ENCODE peak calls at places on chromosomes 11 and 22, in four cellular contexts. One of them, this sample, is unnamed.

GRCh38 chr11:73426184-73426845 is 50.1 kb downstream of the RELT start:
- DNase-seq in K562: no peak
- DNase-seq in GM12878: no peak
- DNase-seq in A549: no peak
- DNase-seq in this sample: no peak

GRCh38 chr11:59358020-59358419 is 675 bp upstream of the OR5AN1 start:
- DNase-seq in K562: no peak
- DNase-seq in GM12878: no peak
- DNase-seq in A549: no peak
- DNase-seq in this sample: no peak

GRCh38 chr22:50702261-50702671 is 29.6 kb downstream of the SHANK3 start:
- DNase-seq in K562: no peak
- DNase-seq in GM12878: no peak
- DNase-seq in A549: no peak
- DNase-seq in this sample: no peak

GRCh38 chr11:121340010-121340580 is 47.5 kb downstream of the SC5D start:
- DNase-seq in K562: no peak
- DNase-seq in GM12878: no peak
- DNase-seq in A549: no peak
- DNase-seq in this sample: no peak

GRCh38 chr11:107859459-107860239 is 1.1 kb upstream of the SLC35F2 start:
- DNase-seq in K562: peak; percentile 13
- DNase-seq in GM12878: peak; percentile 63
- DNase-seq in A549: peak; percentile 36
- DNase-seq in this sample: peak; percentile 53

GRCh38 chr11:10407749-10408472 is 47.2 kb upstream of the AMPD3 start:
- DNase-seq in K562: no peak
- DNase-seq in GM12878: no peak
- DNase-seq in A549: no peak
- DNase-seq in this sample: no peak

GRCh38 chr11:12430351-12430750 is 53.0 kb downstream of the PARVA start:
- DNase-seq in K562: no peak
- DNase-seq in GM12878: no peak
- DNase-seq in A549: no peak
- DNase-seq in this sample: no peak

GRCh38 chr11:133693110-133693509 is 152.2 kb downstream of the SPATA19 start:
- DNase-seq in K562: no peak
- DNase-seq in GM12878: no peak
- DNase-seq in A549: no peak
- DNase-seq in this sample: no peak

GRCh38 chr11:1845571-1846452 is 7.0 kb downstream of the TNNI2 start:
- DNase-seq in K562: no peak
- DNase-seq in GM12878: no peak
- DNase-seq in A549: no peak
- DNase-seq in this sample: no peak

GRCh38 chr11:91778758-91779157 is 445.9 kb upstream of the FAT3 start:
- DNase-seq in K562: no peak
- DNase-seq in GM12878: no peak
- DNase-seq in A549: no peak
- DNase-seq in this sample: no peak

GRCh38 chr22:47012589-47013365 is 250.3 kb downstream of the TBC1D22A start:
- DNase-seq in K562: peak; percentile 16
- DNase-seq in GM12878: no peak
- DNase-seq in A549: no peak
- DNase-seq in this sample: peak; percentile 50

GRCh38 chr11:11035331-11035730 is 177.5 kb upstream of the ZBED5 start:
- DNase-seq in K562: no peak
- DNase-seq in GM12878: no peak
- DNase-seq in A549: no peak
- DNase-seq in this sample: peak; percentile 7

GRCh38 chr11:13952668-13953067 is 9.9 kb upstream of the SPON1 start:
- DNase-seq in K562: no peak
- DNase-seq in GM12878: no peak
- DNase-seq in A549: no peak
- DNase-seq in this sample: no peak

GRCh38 chr11:80146231-80146630 is 705.4 kb upstream of the TENM4 start:
- DNase-seq in K562: no peak
- DNase-seq in GM12878: no peak
- DNase-seq in A549: no peak
- DNase-seq in this sample: no peak

GRCh38 chr11:19499999-19500398 is 212.6 kb upstream of the NAV2 start:
- DNase-seq in K562: no peak
- DNase-seq in GM12878: no peak
- DNase-seq in A549: no peak
- DNase-seq in this sample: no peak

GRCh38 chr11:72727521-72727920 is 24.7 kb downstream of the ARAP1 start:
- DNase-seq in K562: no peak
- DNase-seq in GM12878: no peak
- DNase-seq in A549: no peak
- DNase-seq in this sample: no peak

GRCh38 chr22:47240116-47240515 is 477.7 kb downstream of the TBC1D22A start:
- DNase-seq in K562: no peak
- DNase-seq in GM12878: no peak
- DNase-seq in A549: no peak
- DNase-seq in this sample: no peak

GRCh38 chr11:59154585-59154984 is 11.9 kb downstream of the FAM111A start:
- DNase-seq in K562: no peak
- DNase-seq in GM12878: no peak
- DNase-seq in A549: no peak
- DNase-seq in this sample: no peak

DNA sequence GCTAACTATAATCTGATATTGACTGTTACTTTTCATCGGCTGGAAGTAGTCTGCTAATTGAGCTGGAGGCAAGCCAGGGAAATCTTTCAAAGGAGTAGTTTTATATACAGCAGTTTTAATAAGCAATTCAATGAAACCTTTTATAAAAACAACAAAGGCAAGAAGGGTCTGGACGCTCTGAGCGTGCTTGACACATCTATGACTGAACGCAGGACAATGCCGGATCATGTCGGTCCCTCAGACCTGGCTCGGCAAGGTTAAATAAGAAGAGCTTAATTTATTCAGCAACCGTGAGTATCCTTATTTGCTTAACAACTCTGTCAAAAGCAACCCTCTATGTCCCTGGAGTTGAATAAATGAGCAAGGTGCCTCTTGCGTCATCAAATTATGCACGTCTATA is 121.3 kb downstream of the NCAM1 start:
- DNase-seq in K562: no peak
- DNase-seq in GM12878: no peak
- DNase-seq in A549: no peak
- DNase-seq in this sample: no peak
- TF ChIP-seq JUNB in K562: no peak
- TF ChIP-seq JUNB in GM12878: no peak
- TF ChIP-seq JUNB in A549: no peak
- TF ChIP-seq JUNB in this sample: no peak

GRCh38 chr11:118690553-118691304 is 11.3 kb upstream of the TREH start:
- DNase-seq in K562: no peak
- DNase-seq in GM12878: no peak
- DNase-seq in A549: no peak
- DNase-seq in this sample: no peak

GRCh38 chr11:118689503-118689851 is 10.0 kb upstream of the TREH start:
- DNase-seq in K562: no peak
- DNase-seq in GM12878: no peak
- DNase-seq in A549: no peak
- DNase-seq in this sample: no peak

GRCh38 chr11:118688851-118689502 is 9.5 kb upstream of the TREH start:
- DNase-seq in K562: no peak
- DNase-seq in GM12878: no peak
- DNase-seq in A549: no peak
- DNase-seq in this sample: no peak

GRCh38 chr11:118687906-118688305 is 8.5 kb upstream of the TREH start:
- DNase-seq in K562: no peak
- DNase-seq in GM12878: no peak
- DNase-seq in A549: no peak
- DNase-seq in this sample: no peak

GRCh38 chr11:118689852-118690552 is 10.6 kb upstream of the TREH start:
- DNase-seq in K562: peak; percentile 91
- DNase-seq in GM12878: no peak
- DNase-seq in A549: peak; percentile 93
- DNase-seq in this sample: peak; percentile 97
- H3K4me3 ChIP-seq in K562: no peak overlapping the region
- H3K4me3 ChIP-seq in GM12878: peak overlapping the region; percentile 56
- H3K4me3 ChIP-seq in A549: peak overlapping the region; percentile 34
- H3K4me3 ChIP-seq in this sample: peak overlapping the region; percentile 66

GRCh38 chr11:105155679-105156078 is 16.1 kb upstream of the CARD18 start:
- DNase-seq in K562: no peak
- DNase-seq in GM12878: no peak
- DNase-seq in A549: no peak
- DNase-seq in this sample: peak; percentile 17
- TF ChIP-seq JUNB in K562: no peak
- TF ChIP-seq JUNB in GM12878: no peak
- TF ChIP-seq JUNB in A549: no peak
- TF ChIP-seq JUNB in this sample: no peak

GRCh38 chr22:37426532-37427127 is 649 bp downstream of the ELFN2 start:
- DNase-seq in K562: no peak
- DNase-seq in GM12878: no peak
- DNase-seq in A549: no peak
- DNase-seq in this sample: no peak

GRCh38 chr22:37427128-37427710 is at the start of gene ELFN2:
- DNase-seq in K562: no peak
- DNase-seq in GM12878: no peak
- DNase-seq in A549: no peak
- DNase-seq in this sample: peak; percentile 66

GRCh38 chr22:37427711-37428635 is 694 bp upstream of the ELFN2 start:
- DNase-seq in K562: no peak
- DNase-seq in GM12878: no peak
- DNase-seq in A549: no peak
- DNase-seq in this sample: peak; percentile 50

GRCh38 chr22:37425369-37425768 is 1.9 kb downstream of the ELFN2 start:
- DNase-seq in K562: no peak
- DNase-seq in GM12878: no peak
- DNase-seq in A549: no peak
- DNase-seq in this sample: no peak

DNA sequence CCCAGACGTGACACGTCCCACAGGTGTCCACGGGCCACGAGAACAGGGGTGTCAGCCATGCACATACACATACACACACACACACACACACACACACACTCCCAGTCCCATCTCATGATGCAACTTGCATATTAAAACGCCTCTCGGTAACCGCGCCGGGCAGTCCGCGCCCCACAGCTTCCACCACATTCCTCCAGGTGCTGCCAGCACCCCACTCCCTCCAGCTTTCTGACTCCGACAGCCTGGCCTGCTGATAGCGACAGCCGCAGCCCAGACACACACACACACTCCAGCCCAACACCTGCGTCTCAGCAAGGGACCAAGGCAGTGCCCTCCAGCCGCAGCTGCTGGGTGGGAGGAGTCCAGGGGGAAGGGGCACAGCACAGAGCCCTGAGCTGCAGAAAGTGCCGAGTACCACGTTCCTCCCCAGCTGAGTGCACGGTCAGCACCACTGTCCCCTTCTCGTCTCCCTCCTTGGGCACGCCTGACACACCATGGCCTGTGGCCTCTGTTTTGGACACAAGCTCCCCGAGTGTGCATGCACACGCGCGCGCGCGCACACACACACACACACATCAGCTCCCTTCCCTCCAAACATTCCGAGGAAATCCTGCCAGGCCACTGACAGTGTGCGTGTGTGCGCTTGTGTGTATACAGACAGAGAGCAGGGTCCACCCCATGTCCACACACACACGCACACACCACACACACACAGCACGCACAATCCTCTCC is 1.3 kb downstream of the ELFN2 start:
- DNase-seq in K562: no peak
- DNase-seq in GM12878: no peak
- DNase-seq in A549: peak; percentile 22
- DNase-seq in this sample: peak; percentile 70
- H3K4me3 ChIP-seq in K562: no peak overlapping the region
- H3K4me3 ChIP-seq in GM12878: no peak overlapping the region
- H3K4me3 ChIP-seq in A549: peak overlapping the region; percentile 90
- H3K4me3 ChIP-seq in this sample: peak overlapping the region; percentile 62

This sample was measured in GM23338.